ENCODE peak calls at places on chromosomes 12 and 14, in nine cellular contexts. J is kidney epithelial cell, P is fibroblast of lung, K is cardiac muscle cell, X is vagina, E is transverse colon, L is upper lobe of left lung, R is PC-3, I is esophagus squamous epithelium. S is an unnamed sample.

GRCh38 chr14:36449903-36450302 is 70.1 kb downstream of the NKX2-1 start:
- DNase-seq in J (no peak), P (no peak), K (no peak), X (no peak), E (no peak), L (no peak), R (no peak), I (no peak), S (no peak)

GRCh38 chr14:50001999-50002925 is 109.4 kb downstream of the ARF6 start:
- DNase-seq in J (no peak), P (no peak), K (no peak), X (no peak), E (peak), L (peak), R (no peak), I (no peak), S (no peak)

GRCh38 chr12:116370886-116371580 is 93.5 kb upstream of the MED13L start:
- DNase-seq in J (no peak), P (no peak), K (no peak), X (no peak), E (no peak), L (no peak), R (no peak), I (no peak), S (no peak)

GRCh38 chr12:131684015-131684725 is 26.7 kb upstream of the SFSWAP start:
- DNase-seq in J (no peak), P (no peak), K (no peak), X (no peak), E (no peak), L (no peak), R (no peak), I (no peak), S (no peak)

GRCh38 chr12:4115570-4115969 is 158.0 kb upstream of the CCND2 start:
- DNase-seq in J (no peak), P (no peak), K (no peak), X (no peak), E (no peak), L (no peak), R (no peak), I (no peak), S (no peak)

GRCh38 chr14:63867926-63868921 is 15.4 kb downstream of the SYNE2 start:
- DNase-seq in J (no peak), P (peak), K (peak), X (no peak), E (no peak), L (no peak), R (peak), I (no peak), S (no peak)

GRCh38 chr12:21773263-21773741 is 1.2 kb downstream of the KCNJ8 start:
- DNase-seq in J (no peak), P (peak), K (peak), X (no peak), E (peak), L (peak), R (peak), I (no peak), S (peak)

GRCh38 chr12:23628836-23629235 is 320.6 kb downstream of the SOX5 start:
- DNase-seq in J (no peak), P (no peak), K (no peak), X (no peak), E (no peak), L (no peak), R (no peak), I (no peak), S (no peak)

GRCh38 chr12:48869191-48869590 is 3.5 kb upstream of the RND1 start:
- DNase-seq in J (no peak), P (no peak), K (no peak), X (no peak), E (no peak), L (no peak), R (no peak), I (no peak), S (no peak)

GRCh38 chr12:46489951-46490388 is 117.4 kb upstream of the SLC38A2 start:
- DNase-seq in J (no peak), P (peak), K (peak), X (no peak), E (no peak), L (no peak), R (no peak), I (no peak), S (no peak)

GRCh38 chr12:46485853-46486252 is 113.3 kb upstream of the SLC38A2 start:
- DNase-seq in J (no peak), P (no peak), K (no peak), X (no peak), E (no peak), L (no peak), R (no peak), I (no peak), S (no peak)

GRCh38 chr12:46486588-46486987 is 114.0 kb upstream of the SLC38A2 start:
- DNase-seq in J (no peak), P (no peak), K (no peak), X (no peak), E (no peak), L (peak), R (no peak), I (no peak), S (no peak)

GRCh38 chr12:46490635-46491034 is 118.1 kb upstream of the SLC38A2 start:
- DNase-seq in J (no peak), P (peak), K (peak), X (no peak), E (no peak), L (no peak), R (peak), I (no peak), S (no peak)

GRCh38 chr12:46487567-46488131 is 115.1 kb upstream of the SLC38A2 start:
- DNase-seq in J (no peak), P (no peak), K (no peak), X (no peak), E (no peak), L (no peak), R (no peak), I (no peak), S (no peak)
- TF ChIP-seq CTCF in J (no peak), P (no peak), K (no peak), X (no peak), E (no peak), L (no peak), R (no peak), I (no peak), S (no peak)

GRCh38 chr14:102901633-102902032 is 20.8 kb upstream of the AMN start:
- DNase-seq in J (no peak), P (no peak), K (no peak), X (no peak), E (peak), L (no peak), R (no peak), I (no peak), S (no peak)

GRCh38 chr14:102902523-102903247 is 19.8 kb upstream of the AMN start:
- DNase-seq in J (no peak), P (no peak), K (no peak), X (no peak), E (no peak), L (no peak), R (no peak), I (no peak), S (no peak)

GRCh38 chr14:102902086-102902485 is 20.4 kb upstream of the AMN start:
- DNase-seq in J (no peak), P (no peak), K (no peak), X (no peak), E (no peak), L (no peak), R (no peak), I (no peak), S (no peak)

GRCh38 chr14:102899516-102899900 is 23.0 kb upstream of the AMN start:
- DNase-seq in J (no peak), P (no peak), K (no peak), X (no peak), E (no peak), L (peak), R (no peak), I (no peak), S (no peak)

DNA sequence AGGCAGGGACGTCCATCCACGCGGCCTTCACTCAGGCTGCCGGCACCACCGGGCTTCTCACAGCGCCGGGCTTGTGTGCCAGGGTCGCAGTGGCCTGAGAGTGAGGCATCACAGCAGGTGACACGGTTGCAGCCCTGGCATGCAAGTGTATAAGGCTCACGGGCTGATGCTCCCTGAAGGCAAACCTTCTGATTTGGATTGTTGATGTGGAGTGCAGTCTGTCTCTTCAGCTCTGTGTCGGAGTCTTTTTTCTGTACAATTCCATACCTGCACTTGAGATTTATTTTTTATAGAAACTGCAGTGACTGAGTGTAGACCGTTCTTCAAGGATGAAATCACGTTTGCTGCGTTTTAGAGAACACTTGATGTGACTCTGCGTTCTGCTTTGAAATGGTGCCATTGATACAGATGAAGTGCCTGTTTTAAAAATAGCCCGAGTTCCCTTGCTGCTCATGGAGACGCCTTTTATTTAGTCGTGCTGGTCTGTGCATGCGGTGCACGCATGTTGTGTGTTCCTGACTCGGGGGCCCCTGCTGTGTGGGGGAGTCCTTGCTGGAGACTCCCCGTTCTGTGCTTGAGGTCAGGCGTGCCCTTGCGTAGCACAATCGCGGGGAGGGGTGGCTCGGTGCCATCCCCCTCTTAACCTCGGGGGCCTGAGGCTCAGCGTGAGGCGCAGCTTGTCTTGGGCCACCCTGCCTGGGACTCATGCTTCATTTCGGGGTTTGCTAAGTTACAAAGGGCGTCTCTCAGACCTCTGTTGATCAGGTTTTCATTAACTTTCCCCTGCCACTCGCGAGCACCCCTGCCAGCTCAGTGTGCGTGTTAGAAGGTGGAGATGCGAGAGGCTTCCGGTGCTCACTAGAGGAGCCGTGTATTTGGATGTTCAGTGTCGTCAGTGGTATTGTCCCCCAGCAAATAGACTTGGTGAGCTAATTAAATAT is 21.6 kb upstream of the AMN start:
- DNase-seq in J (no peak), P (no peak), K (no peak), X (no peak), E (no peak), L (no peak), R (no peak), I (no peak), S (no peak)
- H3K4me3 ChIP-seq in J (no peak), P (no peak), K (no peak), X (no peak), E (no peak), L (no peak), R (no peak), I (no peak), S (no peak)

GRCh38 chr14:29486132-29486531 is 441.5 kb downstream of the PRKD1 start:
- DNase-seq in J (no peak), P (no peak), K (no peak), X (no peak), E (no peak), L (no peak), R (peak), I (no peak), S (no peak)
- TF ChIP-seq CTCF in J (no peak), P (no peak), K (no peak), X (no peak), E (no peak), L (no peak), R (no peak), I (no peak), S (no peak)

GRCh38 chr12:64679487-64679983 is 69.2 kb downstream of the RASSF3 start:
- DNase-seq in J (peak), P (peak), K (peak), X (no peak), E (peak), L (peak), R (peak), I (peak), S (peak)
- H3K4me3 ChIP-seq in J (no peak), P (no peak), K (no peak), X (no peak), E (no peak), L (peak), R (peak), I (peak), S (peak)

GRCh38 chr12:20527396-20528154 is 159.2 kb downstream of the PDE3A start:
- DNase-seq in J (peak), P (peak), K (peak), X (no peak), E (no peak), L (no peak), R (no peak), I (no peak), S (peak)

GRCh38 chr12:20523658-20524057 is 155.3 kb downstream of the PDE3A start:
- DNase-seq in J (no peak), P (peak), K (peak), X (no peak), E (no peak), L (no peak), R (no peak), I (no peak), S (no peak)

GRCh38 chr12:20524113-20524512 is 155.8 kb downstream of the PDE3A start:
- DNase-seq in J (no peak), P (no peak), K (no peak), X (no peak), E (no peak), L (no peak), R (no peak), I (no peak), S (no peak)

GRCh38 chr12:20525064-20525610 is 156.8 kb downstream of the PDE3A start:
- DNase-seq in J (no peak), P (no peak), K (peak), X (no peak), E (no peak), L (no peak), R (no peak), I (no peak), S (peak)

GRCh38 chr12:20528208-20528607 is 159.9 kb downstream of the PDE3A start:
- DNase-seq in J (no peak), P (no peak), K (no peak), X (no peak), E (no peak), L (no peak), R (no peak), I (no peak), S (no peak)
- TF ChIP-seq CTCF in J (no peak), P (no peak), K (no peak), X (no peak), E (no peak), L (no peak), R (no peak), I (no peak), S (peak)

DNA sequence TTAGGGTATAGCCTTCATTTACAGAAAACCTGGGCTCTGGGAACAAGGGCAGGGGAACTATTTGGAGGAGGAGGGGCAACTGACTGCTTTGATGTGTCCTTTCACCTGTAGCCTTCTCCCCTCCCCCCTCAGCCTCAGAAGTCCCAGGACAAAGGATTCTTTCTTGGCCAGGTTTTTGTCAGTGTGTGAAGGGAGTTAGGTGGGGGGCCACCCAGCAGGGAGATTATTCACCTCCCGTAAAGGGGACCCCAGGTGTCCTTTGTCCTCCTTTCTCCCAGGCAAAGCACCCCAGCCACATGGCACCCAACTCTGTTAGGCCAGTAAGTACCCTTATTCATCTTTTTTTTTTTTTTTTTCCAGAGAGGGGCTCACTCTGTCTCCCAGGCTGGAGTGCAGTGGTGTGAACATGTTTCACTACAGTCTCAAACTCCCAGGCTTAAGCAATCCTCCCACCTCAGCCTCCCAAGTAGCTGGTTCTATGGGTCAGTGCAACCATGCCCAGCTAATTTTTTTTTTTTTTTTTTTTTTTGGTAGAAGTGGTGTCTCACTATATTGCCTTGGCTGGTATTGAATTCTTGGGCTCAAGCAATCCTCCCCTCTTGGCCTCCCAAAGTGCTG is 722 bp upstream of the NFE2 start:
- DNase-seq in J (no peak), P (no peak), K (no peak), X (no peak), E (no peak), L (no peak), R (peak), I (no peak), S (no peak)
- H3K4me3 ChIP-seq in J (no peak), P (no peak), K (no peak), X (no peak), E (no peak), L (peak), R (peak), I (no peak), S (no peak)

S was measured in brain microvascular endothelial cell.